ENCODE peak calls at places on chromosomes 13 and 19, in four cellular contexts. D is fibroblast of lung, G is ovary, Y is HCT116. C is an unnamed sample.

GRCh38 chr13:30690282-30691188 is 44.8 kb upstream of the ALOX5AP start:
- DNase-seq in D (peak; percentile 95), G (peak; percentile 33), Y (no peak), C (no peak)

GRCh38 chr19:46383171-46383815 is 30.1 kb downstream of the CCDC8 start:
- DNase-seq in D (no peak), G (no peak), Y (no peak), C (no peak)

GRCh38 chr19:46391296-46392251 is 21.8 kb downstream of the CCDC8 start:
- DNase-seq in D (no peak), G (no peak), Y (no peak), C (no peak)

GRCh38 chr13:20301391-20302071 is 69.4 kb upstream of the GJB6 start:
- DNase-seq in D (peak; percentile 13), G (no peak), Y (no peak), C (no peak)

GRCh38 chr13:79775830-79776229 is 294.9 kb downstream of the NDFIP2 start:
- DNase-seq in D (peak; percentile 83), G (no peak), Y (peak; percentile 7), C (peak; percentile 21)

GRCh38 chr19:418761-419632 is 10.1 kb upstream of the C2CD4C start:
- DNase-seq in D (no peak), G (no peak), Y (no peak), C (no peak)

GRCh38 chr13:79403113-79403512 is 2.9 kb downstream of the RBM26 start:
- DNase-seq in D (no peak), G (no peak), Y (no peak), C (no peak)

GRCh38 chr19:28288850-28289249 is 924.1 kb downstream of the UQCRFS1 start:
- DNase-seq in D (peak; percentile 18), G (no peak), Y (no peak), C (peak; percentile 57)

GRCh38 chr13:48400820-48401219 is 12.1 kb downstream of the LPAR6 start:
- DNase-seq in D (peak; percentile 79), G (no peak), Y (no peak), C (no peak)

GRCh38 chr19:41428481-41428859 is 1.3 kb upstream of the B3GNT8 start:
- DNase-seq in D (no peak), G (no peak), Y (no peak), C (no peak)

GRCh38 chr19:10686661-10687517 is 14.3 kb upstream of the QTRT1 start:
- DNase-seq in D (peak; percentile 64), G (no peak), Y (no peak), C (peak; percentile 55)

GRCh38 chr13:42970824-42971669 is 21.0 kb downstream of the EPSTI1 start:
- DNase-seq in D (peak; percentile 37), G (no peak), Y (peak; percentile 61), C (no peak)

GRCh38 chr13:45702869-45703391 is 810 bp downstream of the CBY2 start:
- DNase-seq in D (no peak), G (no peak), Y (no peak), C (no peak)

GRCh38 chr13:79722885-79723445 is 242.0 kb downstream of the NDFIP2 start:
- DNase-seq in D (peak; percentile 44), G (no peak), Y (no peak), C (no peak)

GRCh38 chr19:58560007-58560887 is 1.8 kb upstream of the UBE2M start:
- DNase-seq in D (no peak), G (peak; percentile 42), Y (no peak), C (no peak)

GRCh38 chr13:43122706-43123268 is 99.4 kb downstream of the DNAJC15 start:
- DNase-seq in D (no peak), G (no peak), Y (no peak), C (no peak)

GRCh38 chr13:19959831-19960672 is 1.5 kb downstream of the ZMYM2 start:
- DNase-seq in D (peak; percentile 88), G (peak; percentile 85), Y (peak; percentile 80), C (peak; percentile 90)

GRCh38 chr19:1217366-1217765 is 11.8 kb downstream of the STK11 start:
- DNase-seq in D (no peak), G (no peak), Y (no peak), C (no peak)

GRCh38 chr19:50300814-50301606 is 28.2 kb downstream of the KCNC3 start:
- DNase-seq in D (peak; percentile 80), G (no peak), Y (peak; percentile 10), C (no peak)

GRCh38 chr19:778910-779653 is 18.2 kb upstream of the PTBP1 start:
- DNase-seq in D (peak; percentile 90), G (peak; percentile 53), Y (no peak), C (peak; percentile 30)

GRCh38 chr19:49746206-49746958 is 16.7 kb downstream of the TSKS start:
- DNase-seq in D (peak; percentile 38), G (peak; percentile 68), Y (peak; percentile 90), C (peak; percentile 60)

GRCh38 chr19:19445911-19446361 is 40.5 kb downstream of the GATAD2A start:
- DNase-seq in D (peak; percentile 53), G (no peak), Y (no peak), C (no peak)

GRCh38 chr13:91426913-91427312 is 28.5 kb downstream of the GPC5 start:
- DNase-seq in D (no peak), G (no peak), Y (no peak), C (no peak)

GRCh38 chr19:624433-625109 is 8.8 kb downstream of the POLRMT start:
- DNase-seq in D (no peak), G (no peak), Y (no peak), C (peak; percentile 61)

GRCh38 chr19:18975011-18975410 is 34.0 kb upstream of the HOMER3 start:
- DNase-seq in D (no peak), G (no peak), Y (no peak), C (no peak)

GRCh38 chr13:90867336-90867683 is 480.2 kb upstream of the MIR17HG start:
- DNase-seq in D (peak; percentile 65), G (peak; percentile 57), Y (peak; percentile 33), C (peak; percentile 47)

GRCh38 chr19:823565-824121 is 1.9 kb upstream of the PLPPR3 start:
- DNase-seq in D (no peak), G (no peak), Y (no peak), C (no peak)

GRCh38 chr13:107730835-107731234 is 484.5 kb downstream of the LIG4 start:
- DNase-seq in D (peak; percentile 66), G (no peak), Y (no peak), C (no peak)

GRCh38 chr19:2711175-2711936 is 8.9 kb upstream of the GNG7 start:
- DNase-seq in D (peak; percentile 78), G (no peak), Y (no peak), C (no peak)

GRCh38 chr13:21297914-21298831 is 121.7 kb downstream of the MRPL57 start:
- DNase-seq in D (peak; percentile 89), G (peak; percentile 80), Y (peak; percentile 86), C (peak; percentile 85)

GRCh38 chr19:45526971-45527370 is 19.7 kb downstream of the VASP start:
- DNase-seq in D (no peak), G (no peak), Y (no peak), C (no peak)

GRCh38 chr19:54420383-54421168 is 5.3 kb downstream of the TTYH1 start:
- DNase-seq in D (no peak), G (peak; percentile 42), Y (no peak), C (peak; percentile 78)

GRCh38 chr19:21256722-21257121 is 72.5 kb downstream of the ZNF708 start:
- DNase-seq in D (peak; percentile 13), G (no peak), Y (peak; percentile 23), C (no peak)

GRCh38 chr19:53357821-53358581 is 7.5 kb upstream of the ZNF525 start:
- DNase-seq in D (no peak), G (no peak), Y (no peak), C (no peak)

GRCh38 chr19:32251634-32252332 is 93.6 kb upstream of the ZNF507 start:
- DNase-seq in D (no peak), G (no peak), Y (no peak), C (no peak)

GRCh38 chr19:30854207-30854606 is 482.0 kb downstream of the ZNF536 start:
- DNase-seq in D (no peak), G (no peak), Y (no peak), C (no peak)
- H3K9me3 ChIP-seq in D (no peaks in the 10 kb centered on the region), G (no peaks in the 10 kb centered on the region), Y (peaks cover 32% of the 10 kb centered on the region), C (no peaks in the 10 kb centered on the region)

GRCh38 chr13:113745059-113745458 is 14.0 kb upstream of the TMEM255B start:
- DNase-seq in D (no peak), G (no peak), Y (no peak), C (no peak)
- H3K27me3 ChIP-seq in D (no peaks in the 10 kb centered on the region), G (no peaks in the 10 kb centered on the region), Y (no peaks in the 10 kb centered on the region), C (no peaks in the 10 kb centered on the region)

GRCh38 chr13:18235172-18235571 is 946.5 kb downstream of the TUBA3C start:
- DNase-seq in D (no peak), G (no peak), Y (no peak), C (peak; percentile 59)

GRCh38 chr13:18233783-18234299 is 947.8 kb downstream of the TUBA3C start:
- DNase-seq in D (no peak), G (no peak), Y (no peak), C (peak; percentile 42)

GRCh38 chr13:18232298-18232993 is 949.2 kb downstream of the TUBA3C start:
- DNase-seq in D (no peak), G (no peak), Y (no peak), C (no peak)

GRCh38 chr13:18235756-18236527 is 945.7 kb downstream of the TUBA3C start:
- DNase-seq in D (no peak), G (no peak), Y (no peak), C (no peak)

GRCh38 chr13:18232994-18233782 is 948.4 kb downstream of the TUBA3C start:
- DNase-seq in D (no peak), G (no peak), Y (no peak), C (no peak)
- H3K9me3 ChIP-seq in D (peaks cover 2% of the 10 kb centered on the region), G (no peaks in the 10 kb centered on the region), Y (peaks cover 16% of the 10 kb centered on the region), C (no peaks in the 10 kb centered on the region)

GRCh38 chr13:102000764-102001163 is 401.1 kb downstream of the FGF14 start:
- DNase-seq in D (no peak), G (no peak), Y (no peak), C (no peak)

GRCh38 chr13:101998129-101998528 is 403.7 kb downstream of the FGF14 start:
- DNase-seq in D (no peak), G (no peak), Y (no peak), C (no peak)

GRCh38 chr13:102002271-102002670 is 399.6 kb downstream of the FGF14 start:
- DNase-seq in D (peak; percentile 5), G (no peak), Y (no peak), C (no peak)

GRCh38 chr13:101996906-101997408 is 404.9 kb downstream of the FGF14 start:
- DNase-seq in D (no peak), G (no peak), Y (no peak), C (no peak)
- H3K27me3 ChIP-seq in D (no peaks in the 10 kb centered on the region), G (no peaks in the 10 kb centered on the region), Y (no peaks in the 10 kb centered on the region), C (no peaks in the 10 kb centered on the region)

C was measured in pancreas.